ENCODE peak calls at places on chromosome 6, in six cellular contexts. One of them, this sample, is unnamed. For H3K4me1, the result is how much of the 10 kb centered on the place peaks cover.

GRCh38 chr6:7000825-7001777 is 106.7 kb upstream of the RREB1 start:
- DNase-seq in mucosa of descending colon: no peak
- DNase-seq in astrocyte: no peak
- DNase-seq in colonic mucosa: no peak
- DNase-seq in psoas muscle: no peak
- DNase-seq in pancreas: no peak
- DNase-seq in this sample: no peak

GRCh38 chr6:146770275-146770964 is 171.6 kb downstream of the ADGB start:
- DNase-seq in psoas muscle: no peak
- DNase-seq in astrocyte: no peak
- DNase-seq in colonic mucosa: no peak
- DNase-seq in mucosa of descending colon: no peak
- DNase-seq in pancreas: no peak
- DNase-seq in this sample: no peak

GRCh38 chr6:1316482-1317220 is 4.8 kb downstream of the FOXQ1 start:
- DNase-seq in pancreas: peak
- DNase-seq in psoas muscle: no peak
- DNase-seq in astrocyte: no peak
- DNase-seq in colonic mucosa: no peak
- DNase-seq in mucosa of descending colon: no peak
- DNase-seq in this sample: no peak

GRCh38 chr6:42813906-42814444 is 32.1 kb downstream of the BICRAL start:
- DNase-seq in psoas muscle: no peak
- DNase-seq in pancreas: no peak
- DNase-seq in mucosa of descending colon: no peak
- DNase-seq in astrocyte: no peak
- DNase-seq in colonic mucosa: no peak
- DNase-seq in this sample: no peak

GRCh38 chr6:163120223-163120622 is 294.3 kb upstream of the QKI start:
- DNase-seq in astrocyte: no peak
- DNase-seq in mucosa of descending colon: no peak
- DNase-seq in pancreas: no peak
- DNase-seq in colonic mucosa: no peak
- DNase-seq in psoas muscle: no peak
- DNase-seq in this sample: no peak

GRCh38 chr6:146546440-146546839 is 2.8 kb downstream of the RAB32 start:
- DNase-seq in pancreas: no peak
- DNase-seq in psoas muscle: no peak
- DNase-seq in mucosa of descending colon: no peak
- DNase-seq in astrocyte: peak
- DNase-seq in colonic mucosa: no peak
- DNase-seq in this sample: no peak

GRCh38 chr6:3773696-3774298 is 22.3 kb upstream of the PXDC1 start:
- DNase-seq in astrocyte: no peak
- DNase-seq in psoas muscle: peak
- DNase-seq in colonic mucosa: no peak
- DNase-seq in pancreas: no peak
- DNase-seq in mucosa of descending colon: no peak
- DNase-seq in this sample: peak

GRCh38 chr6:15544321-15544900 is 118.4 kb downstream of the DTNBP1 start:
- DNase-seq in astrocyte: peak
- DNase-seq in psoas muscle: no peak
- DNase-seq in mucosa of descending colon: no peak
- DNase-seq in colonic mucosa: no peak
- DNase-seq in pancreas: no peak
- DNase-seq in this sample: no peak

GRCh38 chr6:105902401-105903031 is 183.6 kb upstream of the PRDM1 start:
- DNase-seq in pancreas: no peak
- DNase-seq in colonic mucosa: no peak
- DNase-seq in astrocyte: peak
- DNase-seq in mucosa of descending colon: no peak
- DNase-seq in psoas muscle: no peak
- DNase-seq in this sample: no peak

GRCh38 chr6:107114872-107115694 is at the start of gene BEND3:
- DNase-seq in mucosa of descending colon: peak
- DNase-seq in psoas muscle: peak
- DNase-seq in pancreas: peak
- DNase-seq in colonic mucosa: peak
- DNase-seq in astrocyte: no peak
- DNase-seq in this sample: peak

GRCh38 chr6:88105741-88106340 is 58.2 kb downstream of the SPACA1 start:
- DNase-seq in mucosa of descending colon: no peak
- DNase-seq in pancreas: no peak
- DNase-seq in colonic mucosa: no peak
- DNase-seq in astrocyte: peak
- DNase-seq in psoas muscle: no peak
- DNase-seq in this sample: no peak

GRCh38 chr6:157840261-157840660 is 17.2 kb downstream of the SNX9 start:
- DNase-seq in psoas muscle: no peak
- DNase-seq in mucosa of descending colon: no peak
- DNase-seq in colonic mucosa: no peak
- DNase-seq in astrocyte: no peak
- DNase-seq in pancreas: no peak
- DNase-seq in this sample: no peak

GRCh38 chr6:157840776-157841175 is 17.7 kb downstream of the SNX9 start:
- DNase-seq in colonic mucosa: no peak
- DNase-seq in astrocyte: peak
- DNase-seq in pancreas: no peak
- DNase-seq in mucosa of descending colon: no peak
- DNase-seq in psoas muscle: no peak
- DNase-seq in this sample: no peak

GRCh38 chr6:157839606-157840005 is 16.6 kb downstream of the SNX9 start:
- DNase-seq in astrocyte: no peak
- DNase-seq in psoas muscle: no peak
- DNase-seq in pancreas: no peak
- DNase-seq in colonic mucosa: no peak
- DNase-seq in mucosa of descending colon: no peak
- DNase-seq in this sample: no peak

GRCh38 chr6:157841211-157841840 is 18.3 kb downstream of the SNX9 start:
- DNase-seq in astrocyte: no peak
- DNase-seq in mucosa of descending colon: no peak
- DNase-seq in psoas muscle: no peak
- DNase-seq in pancreas: no peak
- DNase-seq in colonic mucosa: peak
- DNase-seq in this sample: no peak

DNA sequence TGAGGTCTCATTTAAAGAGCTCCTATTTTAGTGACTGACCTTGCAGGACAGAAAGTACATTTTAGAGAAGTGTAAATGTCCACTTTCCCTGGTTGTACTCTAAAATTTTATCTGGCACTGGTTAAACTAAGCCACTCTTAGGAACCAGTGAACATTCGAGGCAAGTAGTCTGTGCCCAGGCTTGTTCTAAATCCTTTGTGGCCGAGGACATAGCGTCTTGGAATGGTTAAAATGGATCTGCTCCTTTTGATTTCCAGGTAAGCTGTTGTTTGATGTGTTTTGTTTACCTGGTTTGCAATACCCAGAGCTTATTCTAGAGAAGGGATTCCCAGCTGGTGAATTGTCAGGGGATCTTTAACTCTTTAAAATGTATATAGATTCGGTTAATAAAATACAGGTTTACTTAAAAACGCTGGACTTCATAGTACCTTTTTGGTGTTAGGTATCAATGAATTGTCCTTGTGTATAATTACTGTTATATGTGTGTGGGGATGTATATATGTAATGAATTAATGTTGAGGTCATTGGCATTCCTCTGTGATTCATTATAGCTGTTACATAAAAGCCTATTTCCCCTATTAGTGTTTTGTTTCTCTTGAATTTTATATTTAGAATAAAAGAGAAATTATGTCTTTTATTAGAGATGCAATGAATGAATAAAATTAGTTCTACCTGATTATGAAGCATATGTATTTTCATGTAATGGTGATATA is 15.8 kb downstream of the SNX9 start:
- DNase-seq in astrocyte: no peak
- DNase-seq in colonic mucosa: no peak
- DNase-seq in pancreas: no peak
- DNase-seq in psoas muscle: no peak
- DNase-seq in mucosa of descending colon: no peak
- DNase-seq in this sample: no peak
- H3K4me1 ChIP-seq in astrocyte: under half
- H3K4me1 ChIP-seq in colonic mucosa: under half
- H3K4me1 ChIP-seq in pancreas: under half
- H3K4me1 ChIP-seq in psoas muscle: half or more
- H3K4me1 ChIP-seq in mucosa of descending colon: under half
- H3K4me1 ChIP-seq in this sample: half or more

GRCh38 chr6:89494131-89494793 is 61.3 kb downstream of the ANKRD6 start:
- DNase-seq in pancreas: no peak
- DNase-seq in colonic mucosa: no peak
- DNase-seq in astrocyte: no peak
- DNase-seq in psoas muscle: no peak
- DNase-seq in mucosa of descending colon: no peak
- DNase-seq in this sample: no peak
- H3K4me1 ChIP-seq in pancreas: under half
- H3K4me1 ChIP-seq in colonic mucosa: under half
- H3K4me1 ChIP-seq in astrocyte: under half
- H3K4me1 ChIP-seq in psoas muscle: under half
- H3K4me1 ChIP-seq in mucosa of descending colon: under half
- H3K4me1 ChIP-seq in this sample: under half

GRCh38 chr6:25249133-25249532 is 30.0 kb upstream of the CARMIL1 start:
- DNase-seq in psoas muscle: no peak
- DNase-seq in pancreas: no peak
- DNase-seq in colonic mucosa: no peak
- DNase-seq in mucosa of descending colon: no peak
- DNase-seq in astrocyte: no peak
- DNase-seq in this sample: no peak

GRCh38 chr6:25248100-25248499 is 31.1 kb upstream of the CARMIL1 start:
- DNase-seq in psoas muscle: no peak
- DNase-seq in colonic mucosa: no peak
- DNase-seq in astrocyte: peak
- DNase-seq in mucosa of descending colon: no peak
- DNase-seq in pancreas: no peak
- DNase-seq in this sample: no peak

GRCh38 chr6:25239498-25239897 is 39.7 kb upstream of the CARMIL1 start:
- DNase-seq in colonic mucosa: no peak
- DNase-seq in mucosa of descending colon: no peak
- DNase-seq in pancreas: no peak
- DNase-seq in astrocyte: peak
- DNase-seq in psoas muscle: no peak
- DNase-seq in this sample: no peak

GRCh38 chr6:25242567-25242966 is 36.6 kb upstream of the CARMIL1 start:
- DNase-seq in pancreas: no peak
- DNase-seq in astrocyte: no peak
- DNase-seq in colonic mucosa: no peak
- DNase-seq in psoas muscle: no peak
- DNase-seq in mucosa of descending colon: no peak
- DNase-seq in this sample: no peak

DNA sequence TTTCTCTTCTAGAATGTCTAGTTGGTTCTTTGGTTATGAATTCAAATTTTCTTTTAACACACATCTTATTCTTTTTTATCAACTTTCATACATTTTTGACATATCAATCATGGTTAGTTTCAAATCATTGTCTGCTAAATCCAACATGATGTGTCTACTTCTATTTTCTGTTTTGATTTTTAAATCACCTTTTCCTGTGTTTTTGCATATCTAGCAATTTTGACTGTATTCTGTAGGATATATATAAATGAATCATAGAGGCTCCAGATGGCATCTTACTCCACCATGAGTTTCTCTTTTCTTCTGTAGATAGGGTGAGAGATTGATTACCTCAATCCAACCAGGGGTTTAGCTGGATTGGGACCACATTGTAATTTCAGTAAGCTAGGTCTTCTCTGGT is 34.3 kb upstream of the CARMIL1 start:
- DNase-seq in pancreas: no peak
- DNase-seq in psoas muscle: no peak
- DNase-seq in colonic mucosa: no peak
- DNase-seq in mucosa of descending colon: no peak
- DNase-seq in astrocyte: no peak
- DNase-seq in this sample: no peak
- H3K4me1 ChIP-seq in pancreas: under half
- H3K4me1 ChIP-seq in psoas muscle: under half
- H3K4me1 ChIP-seq in colonic mucosa: under half
- H3K4me1 ChIP-seq in mucosa of descending colon: under half
- H3K4me1 ChIP-seq in astrocyte: under half
- H3K4me1 ChIP-seq in this sample: under half

GRCh38 chr6:53297004-53297403 is 51.7 kb downstream of the ELOVL5 start:
- DNase-seq in colonic mucosa: no peak
- DNase-seq in astrocyte: no peak
- DNase-seq in pancreas: no peak
- DNase-seq in mucosa of descending colon: no peak
- DNase-seq in psoas muscle: no peak
- DNase-seq in this sample: no peak

GRCh38 chr6:53293691-53294090 is 55.1 kb downstream of the ELOVL5 start:
- DNase-seq in colonic mucosa: no peak
- DNase-seq in pancreas: no peak
- DNase-seq in psoas muscle: no peak
- DNase-seq in astrocyte: no peak
- DNase-seq in mucosa of descending colon: no peak
- DNase-seq in this sample: no peak

GRCh38 chr6:53294095-53294494 is 54.7 kb downstream of the ELOVL5 start:
- DNase-seq in pancreas: no peak
- DNase-seq in astrocyte: no peak
- DNase-seq in psoas muscle: no peak
- DNase-seq in colonic mucosa: peak
- DNase-seq in mucosa of descending colon: no peak
- DNase-seq in this sample: no peak

GRCh38 chr6:53295176-53295575 is 53.6 kb downstream of the ELOVL5 start:
- DNase-seq in astrocyte: no peak
- DNase-seq in pancreas: no peak
- DNase-seq in colonic mucosa: no peak
- DNase-seq in psoas muscle: no peak
- DNase-seq in mucosa of descending colon: no peak
- DNase-seq in this sample: no peak

GRCh38 chr6:53294611-53295010 is 54.1 kb downstream of the ELOVL5 start:
- DNase-seq in pancreas: no peak
- DNase-seq in mucosa of descending colon: no peak
- DNase-seq in astrocyte: no peak
- DNase-seq in psoas muscle: no peak
- DNase-seq in colonic mucosa: no peak
- DNase-seq in this sample: no peak
- H3K4me1 ChIP-seq in pancreas: under half
- H3K4me1 ChIP-seq in mucosa of descending colon: under half
- H3K4me1 ChIP-seq in astrocyte: under half
- H3K4me1 ChIP-seq in psoas muscle: under half
- H3K4me1 ChIP-seq in colonic mucosa: under half
- H3K4me1 ChIP-seq in this sample: half or more

GRCh38 chr6:79673947-79674346 is 42.8 kb downstream of the SH3BGRL2 start:
- DNase-seq in colonic mucosa: no peak
- DNase-seq in psoas muscle: no peak
- DNase-seq in mucosa of descending colon: no peak
- DNase-seq in astrocyte: no peak
- DNase-seq in pancreas: no peak
- DNase-seq in this sample: no peak

GRCh38 chr6:79669766-79670165 is 38.6 kb downstream of the SH3BGRL2 start:
- DNase-seq in psoas muscle: no peak
- DNase-seq in mucosa of descending colon: no peak
- DNase-seq in pancreas: no peak
- DNase-seq in colonic mucosa: no peak
- DNase-seq in astrocyte: no peak
- DNase-seq in this sample: no peak

GRCh38 chr6:79670789-79671188 is 39.7 kb downstream of the SH3BGRL2 start:
- DNase-seq in mucosa of descending colon: no peak
- DNase-seq in colonic mucosa: no peak
- DNase-seq in astrocyte: no peak
- DNase-seq in pancreas: no peak
- DNase-seq in psoas muscle: no peak
- DNase-seq in this sample: no peak

GRCh38 chr6:79671605-79672266 is 40.6 kb downstream of the SH3BGRL2 start:
- DNase-seq in pancreas: peak
- DNase-seq in psoas muscle: peak
- DNase-seq in mucosa of descending colon: peak
- DNase-seq in colonic mucosa: peak
- DNase-seq in astrocyte: peak
- DNase-seq in this sample: peak

GRCh38 chr6:79672631-79673065 is 41.5 kb downstream of the SH3BGRL2 start:
- DNase-seq in mucosa of descending colon: no peak
- DNase-seq in colonic mucosa: no peak
- DNase-seq in astrocyte: peak
- DNase-seq in psoas muscle: no peak
- DNase-seq in pancreas: no peak
- DNase-seq in this sample: no peak
- H3K4me1 ChIP-seq in mucosa of descending colon: under half
- H3K4me1 ChIP-seq in colonic mucosa: under half
- H3K4me1 ChIP-seq in astrocyte: under half
- H3K4me1 ChIP-seq in psoas muscle: under half
- H3K4me1 ChIP-seq in pancreas: under half
- H3K4me1 ChIP-seq in this sample: under half

This sample was measured in left ventricle myocardium inferior.